ENCODE peak calls at places on chromosomes 6 and 20, in ten cellular contexts. L, K, U, F, Z, N, X, V, Y and C are unnamed samples.
A peak's percentile ranks its signal among the peaks of the same experiment; 100 is the strongest.

GRCh38 chr6:77124604-77125003 is 338.7 kb downstream of the HTR1B start:
- DNase-seq in U (peak; percentile 81), Z (no peak), X (no peak), N (no peak), Y (no peak), K (peak; percentile 3), F (no peak), V (no peak), L (peak; percentile 23), C (no peak)

GRCh38 chr20:60152792-60153191 is 194.6 kb downstream of the CDH26 start:
- DNase-seq in X (no peak), V (no peak), N (no peak), Y (no peak), Z (no peak), U (no peak), K (no peak), F (no peak), L (no peak), C (no peak)

GRCh38 chr6:89475106-89475505 is 42.2 kb downstream of the ANKRD6 start:
- DNase-seq in N (no peak), V (no peak), K (no peak), Y (no peak), X (no peak), Z (no peak), U (no peak), L (peak; percentile 5), F (no peak), C (no peak)

GRCh38 chr20:55538261-55538908 is 466.9 kb downstream of the CBLN4 start:
- DNase-seq in U (peak; percentile 53), K (no peak), Y (no peak), V (no peak), X (no peak), Z (no peak), N (no peak), F (no peak), L (peak; percentile 43), C (no peak)

GRCh38 chr6:51184046-51184445 is 365.4 kb downstream of the TFAP2B start:
- DNase-seq in L (no peak), U (no peak), Z (no peak), X (no peak), V (no peak), F (no peak), K (no peak), N (no peak), Y (no peak), C (no peak)

GRCh38 chr20:54148947-54149764 is 24.6 kb downstream of the CYP24A1 start:
- DNase-seq in Z (no peak), V (no peak), X (no peak), L (no peak), N (no peak), K (no peak), F (no peak), U (peak; percentile 53), Y (no peak), C (no peak)

GRCh38 chr6:149454405-149454848 is 30.4 kb downstream of the ZC3H12D start:
- DNase-seq in K (peak; percentile 71), Z (peak; percentile 43), L (peak; percentile 70), V (no peak), Y (peak; percentile 21), X (peak; percentile 85), U (peak; percentile 83), F (peak; percentile 97), N (peak; percentile 90), C (peak; percentile 84)

GRCh38 chr6:49548613-49549304 is 1.7 kb upstream of the C6orf141 start:
- DNase-seq in U (no peak), V (no peak), X (no peak), F (no peak), L (no peak), Y (no peak), Z (no peak), K (no peak), N (no peak), C (no peak)

GRCh38 chr6:24990227-24990843 is 54.6 kb upstream of the RIPOR2 start:
- DNase-seq in U (peak; percentile 63), Y (no peak), L (peak; percentile 40), X (no peak), K (no peak), V (no peak), Z (no peak), N (no peak), F (no peak), C (no peak)

GRCh38 chr6:10532392-10532791 is 11.2 kb downstream of the GCNT2 start:
- DNase-seq in U (no peak), F (no peak), K (no peak), Z (no peak), X (no peak), V (no peak), N (no peak), Y (no peak), L (no peak), C (no peak)

GRCh38 chr20:44733341-44734069 is 12.2 kb upstream of the KCNK15 start:
- DNase-seq in K (peak; percentile 78), V (peak; percentile 60), X (peak; percentile 81), Z (no peak), U (peak; percentile 65), N (no peak), L (peak; percentile 64), F (peak; percentile 79), Y (peak; percentile 68), C (peak; percentile 81)

GRCh38 chr20:31695849-31696804 is 26.5 kb downstream of the BCL2L1 start:
- DNase-seq in Z (no peak), K (no peak), N (no peak), L (peak; percentile 77), F (no peak), U (peak; percentile 41), Y (no peak), X (no peak), V (no peak), C (no peak)

GRCh38 chr6:4944325-4944724 is 59.5 kb downstream of the RPP40 start:
- DNase-seq in V (no peak), L (no peak), Z (no peak), U (no peak), F (no peak), K (no peak), N (no peak), Y (no peak), X (no peak), C (no peak)

GRCh38 chr6:43014434-43014909 is 423 bp downstream of the KLHDC3 start:
- DNase-seq in K (peak; percentile 26), V (no peak), Z (no peak), U (no peak), L (peak; percentile 16), F (no peak), X (no peak), Y (no peak), N (no peak), C (no peak)